ENCODE peak calls at places on chromosomes 2 and 18, in six cellular contexts. W, T, J, M, I and K are unnamed samples.
A peak's percentile ranks its signal among the peaks of the same experiment; 100 is the strongest.

GRCh38 chr18:12933323-12933722 is 14.5 kb upstream of the SEH1L start:
- DNase-seq in J (no peak), I (no peak), T (no peak), M (no peak), W (no peak), K (no peak)

GRCh38 chr2:44638649-44639048 is 276.9 kb downstream of the CAMKMT start:
- DNase-seq in J (no peak), T (no peak), I (no peak), M (no peak), W (no peak), K (no peak)

GRCh38 chr18:74418023-74418422 is 39.1 kb downstream of the DIPK1C start:
- DNase-seq in W (no peak), M (no peak), J (no peak), T (no peak), I (no peak), K (no peak)

GRCh38 chr2:237660381-237660900 is 33.1 kb downstream of the LRRFIP1 start:
- DNase-seq in W (no peak), T (no peak), J (no peak), M (no peak), I (no peak), K (no peak)

GRCh38 chr2:86087936-86088850 is 17.5 kb downstream of the POLR1A start:
- DNase-seq in I (no peak), J (peak; percentile 14), W (no peak), T (no peak), M (no peak), K (no peak)

GRCh38 chr18:47775961-47776360 is 154.5 kb downstream of the SMAD2 start:
- DNase-seq in J (peak; percentile 53), T (no peak), M (no peak), W (no peak), I (no peak), K (no peak)

GRCh38 chr2:74261204-74261864 is 62.9 kb downstream of the MTHFD2 start:
- DNase-seq in M (no peak), J (peak; percentile 39), I (no peak), W (no peak), T (no peak), K (no peak)

GRCh38 chr2:140711867-140712266 is 1418.9 kb downstream of the LRP1B start:
- DNase-seq in M (no peak), T (no peak), I (no peak), J (no peak), W (no peak), K (no peak)

GRCh38 chr2:230982528-230982927 is 13.4 kb upstream of the SPATA3 start:
- DNase-seq in J (no peak), M (no peak), W (no peak), I (no peak), T (no peak), K (no peak)

GRCh38 chr2:197378494-197378972 is 56.3 kb downstream of the SF3B1 start:
- DNase-seq in W (no peak), M (no peak), J (peak; percentile 69), I (no peak), T (peak; percentile 53), K (peak; percentile 50)

GRCh38 chr2:211396815-211397214 is 840.4 kb downstream of the CPS1 start:
- DNase-seq in T (no peak), J (no peak), M (no peak), W (no peak), I (no peak), K (no peak)

GRCh38 chr18:23963443-23964185 is 50.9 kb upstream of the TTC39C start:
- DNase-seq in I (no peak), J (no peak), T (no peak), M (no peak), W (no peak), K (no peak)

GRCh38 chr2:170717991-170718589 is 3.0 kb downstream of the SP5 start:
- DNase-seq in T (no peak), J (no peak), W (no peak), I (no peak), M (no peak), K (no peak)

GRCh38 chr2:121285077-121285449 is at the start of gene TFCP2L1:
- DNase-seq in M (no peak), W (no peak), T (no peak), I (no peak), J (no peak), K (no peak)

GRCh38 chr2:61356261-61356957 is 114.5 kb downstream of the USP34 start:
- DNase-seq in W (no peak), T (no peak), I (no peak), J (no peak), M (peak; percentile 34), K (no peak)

GRCh38 chr2:230140667-230141066 is 71.9 kb upstream of the SLC16A14 start:
- DNase-seq in I (no peak), W (no peak), M (no peak), J (no peak), T (no peak), K (no peak)

GRCh38 chr2:160352492-160352891 is 141.1 kb downstream of the RBMS1 start:
- DNase-seq in T (no peak), J (no peak), M (no peak), I (no peak), W (no peak), K (no peak)

GRCh38 chr2:207200136-207200535 is 34.4 kb upstream of the KLF7 start:
- DNase-seq in J (no peak), T (no peak), I (no peak), W (no peak), M (no peak), K (no peak)

GRCh38 chr18:49725809-49726514 is 87.4 kb downstream of the ACAA2 start:
- DNase-seq in I (no peak), T (no peak), J (peak; percentile 85), W (peak; percentile 76), M (peak; percentile 83), K (no peak)

GRCh38 chr2:142286618-142287017 is 155.8 kb upstream of the LRP1B start:
- DNase-seq in W (no peak), J (no peak), I (no peak), M (no peak), T (no peak), K (no peak)

GRCh38 chr2:288002-288742 is at the start of gene ALKAL2:
- DNase-seq in W (peak; percentile 18), I (no peak), T (no peak), M (no peak), J (peak; percentile 28), K (no peak)

GRCh38 chr2:217142649-217143266 is 282.9 kb upstream of the TNP1 start:
- DNase-seq in I (no peak), T (no peak), M (no peak), W (no peak), J (peak; percentile 62), K (no peak)

GRCh38 chr2:59176737-59177136 is 935.6 kb upstream of the FANCL start:
- DNase-seq in T (no peak), W (no peak), M (no peak), J (no peak), I (no peak), K (no peak)

GRCh38 chr2:46954951-46955571 is 39.5 kb upstream of the MCFD2 start:
- DNase-seq in J (peak; percentile 87), M (peak; percentile 87), I (no peak), W (peak; percentile 85), T (no peak), K (no peak)

GRCh38 chr2:2251255-2251654 is 79.8 kb downstream of the MYT1L start:
- DNase-seq in T (no peak), W (no peak), M (no peak), I (no peak), J (no peak), K (no peak)